ENCODE peak calls at places on chromosomes 13 and 19, in four cellular contexts. C is breast epithelium, E is H9, L is choroid plexus epithelial cell. Y is an unnamed sample.

GRCh38 chr13:87356314-87356713 is 314.9 kb upstream of the SLITRK5 start:
- DNase-seq in E (no peak), C (no peak), L (no peak), Y (no peak)

GRCh38 chr19:15683411-15683810 is 10.5 kb downstream of the CYP4F12 start:
- DNase-seq in L (no peak), E (no peak), C (no peak), Y (no peak)

GRCh38 chr19:54369082-54369691 is 4.5 kb upstream of the LAIR1 start:
- DNase-seq in L (no peak), E (no peak), C (no peak), Y (no peak)

GRCh38 chr19:51593138-51593890 is 22.2 kb downstream of the ZNF175 start:
- DNase-seq in L (no peak), C (no peak), E (no peak), Y (no peak)

GRCh38 chr13:75360170-75360569 is 121.8 kb downstream of the TBC1D4 start:
- DNase-seq in C (no peak), E (no peak), L (no peak), Y (no peak)

GRCh38 chr19:10533656-10534386 is 9.9 kb upstream of the ATG4D start:
- DNase-seq in C (no peak), E (no peak), L (peak; percentile 73), Y (no peak)

GRCh38 chr19:35266904-35267817 is 1.6 kb upstream of the USF2 start:
- DNase-seq in C (peak; percentile 41), L (peak; percentile 38), E (peak; percentile 51), Y (no peak)

GRCh38 chr13:109297628-109298027 is 488.8 kb downstream of the IRS2 start:
- DNase-seq in C (no peak), L (peak; percentile 71), E (no peak), Y (no peak)

GRCh38 chr19:38848299-38849146 is 1.3 kb downstream of the HNRNPL start:
- DNase-seq in L (no peak), E (no peak), C (no peak), Y (peak; percentile 8)

GRCh38 chr19:1521636-1522035 is 2.2 kb upstream of the PLK5 start:
- DNase-seq in C (no peak), L (no peak), E (no peak), Y (no peak)

GRCh38 chr19:44925114-44925891 is 10.9 kb downstream of the APOC1 start:
- DNase-seq in E (no peak), C (peak; percentile 75), L (peak; percentile 70), Y (no peak)

GRCh38 chr19:16880884-16881554 is 7.8 kb upstream of the F2RL3 start:
- DNase-seq in E (no peak), C (no peak), L (no peak), Y (no peak)

GRCh38 chr13:73107459-73107858 is 48.7 kb downstream of the KLF5 start:
- DNase-seq in L (no peak), C (no peak), E (no peak), Y (no peak)

GRCh38 chr19:5624154-5624663 is 1.3 kb downstream of the SAFB start:
- DNase-seq in L (peak; percentile 60), E (no peak), C (peak; percentile 27), Y (no peak)

GRCh38 chr19:13670846-13671245 is 93.5 kb upstream of the MRI1 start:
- DNase-seq in L (no peak), C (no peak), E (no peak), Y (no peak)

GRCh38 chr13:109330941-109331340 is 455.4 kb downstream of the IRS2 start:
- DNase-seq in E (no peak), C (no peak), L (peak; percentile 80), Y (no peak)

GRCh38 chr13:73223372-73223781 is 164.6 kb downstream of the KLF5 start:
- DNase-seq in L (no peak), E (no peak), C (no peak), Y (no peak)

GRCh38 chr13:29165216-29165615 is 345.1 kb downstream of the MTUS2 start:
- DNase-seq in L (no peak), C (no peak), E (no peak), Y (no peak)

GRCh38 chr19:54576411-54576976 is 2.9 kb downstream of the LILRA2 start:
- DNase-seq in E (peak; percentile 63), L (no peak), C (no peak), Y (no peak)

GRCh38 chr13:75762066-75762937 is 126.2 kb downstream of the LMO7 start:
- DNase-seq in E (no peak), L (peak; percentile 58), C (no peak), Y (peak; percentile 49)

GRCh38 chr13:68107667-68108066 is 877.5 kb upstream of the PCDH9 start:
- DNase-seq in L (no peak), E (no peak), C (no peak), Y (no peak)

GRCh38 chr19:19457691-19458090 is 52.2 kb downstream of the GATAD2A start:
- DNase-seq in L (no peak), E (no peak), C (no peak), Y (no peak)

GRCh38 chr19:391726-392374 is 17.1 kb downstream of the C2CD4C start:
- DNase-seq in E (no peak), C (no peak), L (no peak), Y (no peak)

GRCh38 chr19:4059931-4060620 is 6.6 kb downstream of the ZBTB7A start:
- DNase-seq in E (peak; percentile 32), C (no peak), L (no peak), Y (peak; percentile 67)

GRCh38 chr13:41515491-41516139 is 58.3 kb downstream of the RGCC start:
- DNase-seq in C (no peak), L (no peak), E (no peak), Y (no peak)

GRCh38 chr19:55310498-55310897 is 14.6 kb downstream of the TMEM150B start:
- DNase-seq in E (no peak), C (no peak), L (no peak), Y (no peak)

GRCh38 chr13:105445793-105446192 is 1089.7 kb downstream of the EFNB2 start:
- DNase-seq in E (no peak), C (no peak), L (peak; percentile 23), Y (no peak)

GRCh38 chr19:1172353-1173159 is 1.5 kb downstream of the SBNO2 start:
- DNase-seq in E (no peak), C (peak; percentile 81), L (peak; percentile 48), Y (no peak)

GRCh38 chr13:50125556-50126377 is 110.5 kb downstream of the KCNRG start:
- DNase-seq in E (peak; percentile 75), C (peak; percentile 86), L (peak; percentile 90), Y (no peak)

GRCh38 chr13:28609381-28609780 is 49.5 kb upstream of the POMP start:
- DNase-seq in L (no peak), C (no peak), E (no peak), Y (no peak)

GRCh38 chr19:51020988-51021651 is 1.6 kb upstream of the KLK10 start:
- DNase-seq in L (peak; percentile 75), E (no peak), C (peak; percentile 48), Y (no peak)

GRCh38 chr13:100100115-100100879 is 11.4 kb downstream of the PCCA start:
- DNase-seq in L (peak; percentile 95), E (no peak), C (peak; percentile 48), Y (no peak)

GRCh38 chr13:48246097-48246496 is 13.1 kb downstream of the ITM2B start:
- DNase-seq in L (no peak), E (no peak), C (no peak), Y (no peak)

GRCh38 chr19:30442715-30443114 is 70.5 kb downstream of the ZNF536 start:
- DNase-seq in E (no peak), L (no peak), C (no peak), Y (no peak)

GRCh38 chr19:30434797-30435594 is 62.8 kb downstream of the ZNF536 start:
- DNase-seq in E (no peak), L (no peak), C (no peak), Y (no peak)

GRCh38 chr19:30441011-30441410 is 68.8 kb downstream of the ZNF536 start:
- DNase-seq in C (no peak), L (no peak), E (no peak), Y (no peak)

GRCh38 chr19:30439271-30439750 is 67.1 kb downstream of the ZNF536 start:
- DNase-seq in C (no peak), L (no peak), E (no peak), Y (no peak)

DNA sequence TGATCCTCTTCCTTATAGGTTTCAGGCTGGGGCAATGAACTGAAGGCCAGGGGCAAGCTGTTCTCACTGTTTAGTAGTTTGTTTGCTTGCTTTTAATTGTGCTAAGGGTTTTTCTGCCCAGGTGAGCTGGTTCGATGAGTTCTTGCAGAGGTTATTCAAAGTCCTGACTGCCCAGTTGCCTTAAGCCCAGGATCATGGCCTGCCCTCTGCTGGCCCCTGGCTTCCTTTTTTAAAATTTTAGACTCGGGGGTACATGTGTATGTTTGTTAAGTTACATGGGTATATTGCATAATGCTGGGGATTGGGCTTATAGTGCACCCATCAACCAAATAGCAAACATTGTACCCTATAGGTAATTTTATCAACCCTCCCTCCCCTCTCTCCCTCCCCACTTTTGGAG is 65.7 kb downstream of the ZNF536 start:
- DNase-seq in L (no peak), E (no peak), C (no peak), Y (no peak)
- TF ChIP-seq CTCF in L (no peak), E (peak; percentile 55), C (no peak), Y (no peak)

GRCh38 chr19:49488046-49488862 is 846 bp downstream of the RPL13A start:
- DNase-seq in E (no peak), C (no peak), L (no peak), Y (no peak)

GRCh38 chr19:49490287-49491029 is 3.0 kb downstream of the RPL13A start:
- DNase-seq in E (peak; percentile 29), C (no peak), L (no peak), Y (no peak)

GRCh38 chr19:49491030-49491803 is 3.8 kb downstream of the RPL13A start:
- DNase-seq in C (no peak), E (no peak), L (no peak), Y (no peak)

GRCh38 chr19:49488863-49489537 is 1.6 kb downstream of the RPL13A start:
- DNase-seq in E (peak; percentile 16), L (no peak), C (no peak), Y (no peak)

GRCh38 chr19:49489601-49490167 is 2.3 kb downstream of the RPL13A start:
- DNase-seq in C (no peak), E (peak; percentile 49), L (no peak), Y (no peak)
- TF ChIP-seq CTCF in C (no peak), E (no peak), L (peak; percentile 3), Y (peak; percentile 60)

GRCh38 chr13:60351326-60351725 is 45.7 kb upstream of the TDRD3 start:
- DNase-seq in E (no peak), C (no peak), L (peak; percentile 97), Y (no peak)
- TF ChIP-seq CTCF in E (no peak), C (no peak), L (no peak), Y (no peak)

GRCh38 chr19:23769691-23770468 is 11.2 kb upstream of the ZNF681 start:
- DNase-seq in L (no peak), C (no peak), E (no peak), Y (no peak)
- TF ChIP-seq CTCF in L (no peak), C (no peak), E (no peak), Y (no peak)

DNA sequence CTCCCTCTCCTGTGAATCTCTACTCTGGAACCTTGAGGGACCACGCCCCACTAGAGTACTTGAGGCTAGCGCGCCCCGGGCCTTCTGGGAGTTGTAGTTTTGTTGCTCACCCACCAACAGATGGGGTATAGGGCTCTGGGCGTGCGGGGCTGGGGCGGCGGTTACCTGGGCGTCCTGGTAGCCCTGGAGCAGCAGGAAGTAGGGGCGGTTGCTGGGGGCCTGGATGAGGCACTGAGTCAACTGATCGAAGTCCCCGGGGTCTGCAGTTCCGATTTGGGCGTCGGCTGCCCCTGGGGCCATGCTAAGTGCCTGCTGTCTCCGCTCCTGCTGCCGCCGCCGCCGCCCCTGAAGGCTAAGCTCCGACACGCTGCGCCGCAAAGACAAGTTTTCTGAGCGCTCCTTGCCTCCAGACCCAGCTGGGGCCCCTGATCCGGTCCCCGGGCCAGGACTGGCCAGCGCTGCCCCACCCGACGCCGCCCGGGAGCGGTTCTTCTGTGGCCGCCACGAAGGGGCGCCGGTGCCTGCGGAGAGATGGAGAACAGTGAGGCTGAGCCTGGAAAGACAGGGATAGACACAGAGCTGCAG is 5.3 kb downstream of the RASIP1 start:
- DNase-seq in E (peak; percentile 86), L (peak; percentile 50), C (no peak), Y (no peak)
- TF ChIP-seq CTCF in E (no peak), L (no peak), C (no peak), Y (no peak)

Y was measured in GM10248.